ENCODE peak calls at places on chromosomes 3 and 15, in seven cellular contexts. Q is IMR-90, X is A549, Z is HCT116, V is body of pancreas, B is endodermal cell, U is fibroblast of mammary gland. L is an unnamed sample.

GRCh38 chr15:23686466-23687142 is 501 bp downstream of the NDN start:
- DNase-seq in X (no peak), V (no peak), Z (no peak), Q (peak), B (peak), U (peak), L (no peak)

GRCh38 chr15:92011611-92012367 is 158.3 kb downstream of the SLCO3A1 start:
- DNase-seq in Z (no peak), V (no peak), Q (no peak), U (peak), B (peak), X (no peak), L (no peak)

GRCh38 chr3:11434017-11434526 is 161.9 kb downstream of the ATG7 start:
- DNase-seq in V (peak), U (peak), Z (no peak), Q (peak), X (no peak), B (no peak), L (peak)

GRCh38 chr3:102190340-102190723 is 244.5 kb upstream of the ZPLD1 start:
- DNase-seq in B (no peak), V (no peak), Z (no peak), X (no peak), U (no peak), Q (no peak), L (no peak)

GRCh38 chr3:171428321-171428787 is 31.9 kb downstream of the TNIK start:
- DNase-seq in V (no peak), B (peak), U (no peak), Q (no peak), X (no peak), Z (no peak), L (no peak)

GRCh38 chr3:75341324-75342067 is 322.6 kb upstream of the FRG2C start:
- DNase-seq in Q (no peak), X (no peak), Z (no peak), V (no peak), B (peak), U (peak), L (no peak)

GRCh38 chr3:52237006-52237658 is 1.8 kb downstream of the TWF2 start:
- DNase-seq in U (no peak), Z (no peak), Q (no peak), X (no peak), B (peak), V (no peak), L (no peak)

GRCh38 chr3:138670409-138670808 is 61.8 kb downstream of the FAIM start:
- DNase-seq in Q (no peak), Z (no peak), B (no peak), X (no peak), V (no peak), U (no peak), L (no peak)

GRCh38 chr3:159637895-159638542 is 350.6 kb upstream of the IL12A start:
- DNase-seq in B (no peak), Z (peak), Q (peak), V (no peak), U (peak), X (peak), L (no peak)

GRCh38 chr15:89163271-89164055 is 57.9 kb downstream of the RLBP1 start:
- DNase-seq in U (no peak), B (no peak), V (no peak), Q (no peak), Z (no peak), X (no peak), L (no peak)

GRCh38 chr3:172466553-172467130 is 18.4 kb upstream of the GHSR start:
- DNase-seq in B (no peak), Z (no peak), Q (peak), U (peak), X (no peak), V (no peak), L (no peak)

DNA sequence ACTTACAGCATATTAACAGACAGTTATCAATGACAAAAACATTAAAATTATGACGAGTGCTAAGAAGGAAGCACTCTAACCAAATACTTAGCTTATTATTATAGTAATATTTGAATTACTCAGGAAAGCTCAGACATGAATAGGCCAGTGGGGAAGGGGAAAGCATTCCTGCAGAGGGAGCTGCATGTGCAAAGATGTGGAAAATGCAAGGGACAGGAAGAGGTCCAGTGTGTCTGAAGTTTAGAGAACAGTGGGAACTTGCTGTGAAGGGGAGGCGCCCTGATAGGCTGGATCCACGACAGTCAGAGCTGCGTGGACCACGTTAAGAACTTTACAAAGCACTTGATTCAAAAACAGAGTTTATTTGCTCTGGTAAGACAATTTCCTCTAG is 1.2 kb upstream of the SPICE1 start:
- DNase-seq in V (no peak), X (peak), Z (no peak), B (no peak), Q (no peak), U (no peak), L (peak)
- H3K4me3 ChIP-seq in V (no peak), X (peak), Z (peak), B (no peak), Q (no peak), U (no peak), L (peak)

DNA sequence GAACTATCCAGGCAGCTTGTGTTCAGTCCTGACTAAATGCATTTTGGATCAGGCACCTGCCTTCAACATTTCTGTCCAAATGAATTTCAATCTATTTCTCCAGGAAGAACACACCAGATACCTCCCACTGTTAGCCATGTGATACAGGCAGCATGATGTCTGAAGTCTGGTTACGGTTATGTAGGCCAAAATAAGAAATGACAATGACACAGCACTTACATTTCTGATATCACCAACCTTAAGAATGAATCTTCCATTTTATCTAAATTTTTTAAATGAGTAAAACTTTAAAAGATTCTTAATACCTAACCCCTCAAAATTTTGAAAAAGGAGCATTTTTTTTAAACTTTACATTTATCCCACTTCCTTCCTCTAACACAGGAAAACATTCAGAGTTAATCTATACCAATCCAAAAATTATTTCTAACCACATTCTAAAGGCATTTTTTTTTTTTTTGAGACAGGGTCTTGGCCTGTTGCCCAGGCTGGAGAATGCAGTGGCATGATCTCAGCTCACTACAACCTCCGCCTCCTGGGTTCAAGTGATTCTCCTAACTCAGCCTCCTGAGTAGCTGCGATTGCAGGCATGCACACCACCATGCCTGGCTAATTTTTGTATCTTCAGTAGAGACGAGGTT is at the start of gene MAP4:
- DNase-seq in Z (no peak), U (peak), X (peak), Q (peak), V (no peak), B (no peak), L (no peak)
- H3K4me3 ChIP-seq in Z (no peak), U (no peak), X (no peak), Q (no peak), V (no peak), B (no peak), L (no peak)

GRCh38 chr15:58065445-58066041 is at the start of gene ALDH1A2:
- DNase-seq in V (peak), X (no peak), B (peak), U (no peak), Q (no peak), Z (no peak), L (peak)
- H3K4me3 ChIP-seq in V (peak), X (peak), B (peak), U (peak), Q (peak), Z (no peak), L (peak)

DNA sequence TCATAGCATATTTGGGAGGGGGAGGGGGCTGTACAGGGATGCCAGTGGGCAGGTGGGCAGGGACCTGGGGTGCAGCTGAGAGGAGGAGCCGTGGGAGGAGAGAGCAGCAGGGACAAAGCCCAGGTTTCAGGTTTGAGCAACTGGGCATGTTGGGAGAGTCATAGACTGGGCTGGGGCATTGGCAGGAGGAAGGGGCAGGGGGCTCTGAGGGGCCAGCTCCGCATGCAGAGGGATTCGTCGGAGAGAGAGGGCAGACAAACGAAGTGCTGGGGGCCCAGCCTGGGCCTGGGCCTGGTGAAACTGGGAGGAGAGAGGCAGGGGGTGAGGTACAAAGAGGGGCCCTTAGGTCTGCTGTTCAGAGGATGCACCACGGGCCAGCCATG is 25.2 kb downstream of the RASGRF1 start:
- DNase-seq in Q (no peak), V (no peak), Z (no peak), B (no peak), U (no peak), X (no peak), L (no peak)
- H3K4me3 ChIP-seq in Q (no peak), V (no peak), Z (no peak), B (no peak), U (no peak), X (no peak), L (no peak)

GRCh38 chr3:195549931-195550519 is 6.9 kb upstream of the PPP1R2 start:
- DNase-seq in V (no peak), Q (no peak), Z (no peak), B (no peak), X (no peak), U (no peak), L (peak)
- H3K4me3 ChIP-seq in V (no peak), Q (no peak), Z (no peak), B (no peak), X (no peak), U (no peak), L (no peak)

DNA sequence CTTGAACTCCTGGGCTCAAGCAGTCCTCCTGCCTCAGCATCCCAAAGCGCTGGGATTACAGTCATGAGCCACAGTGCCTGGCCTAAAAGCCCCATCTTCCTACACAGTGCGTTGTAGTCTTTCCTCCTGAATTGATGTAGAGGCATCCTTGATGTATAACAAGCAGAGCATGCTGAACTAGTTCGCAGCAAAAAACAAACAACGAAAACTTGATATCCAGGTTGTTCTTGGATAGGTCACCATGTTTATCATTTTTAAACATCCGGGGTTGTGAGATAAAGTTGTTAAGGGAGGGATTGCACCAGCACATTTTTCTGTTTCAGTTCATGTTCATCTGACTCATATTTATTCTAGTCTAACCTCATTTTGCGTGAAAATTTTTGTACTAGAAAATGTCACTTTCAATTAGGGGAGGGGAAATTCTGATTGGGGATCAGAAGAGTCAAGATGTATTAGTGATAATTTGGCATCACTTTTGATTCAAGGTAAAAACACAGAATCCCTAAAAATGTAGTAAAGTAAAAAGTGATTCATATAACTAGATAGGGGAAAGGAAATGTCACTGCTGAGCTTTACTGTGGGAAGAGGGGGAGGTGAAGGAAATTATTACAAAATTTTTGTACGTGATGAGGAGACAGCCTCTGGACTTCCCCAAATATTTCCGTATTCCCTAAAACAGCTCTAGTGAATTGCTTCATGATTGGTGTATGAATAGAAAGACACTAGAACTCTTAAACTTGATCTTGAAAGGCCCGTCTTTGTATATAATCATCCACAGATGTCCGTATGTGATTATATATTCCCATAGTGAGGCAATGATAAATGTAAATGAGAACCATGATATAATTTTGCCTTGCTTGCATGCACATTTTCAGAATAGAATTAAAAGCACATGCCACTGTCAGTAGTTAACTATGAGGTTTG is 22.9 kb downstream of the RAB8B start:
- DNase-seq in X (no peak), Q (peak), V (no peak), B (no peak), U (peak), Z (no peak), L (no peak)
- H3K4me3 ChIP-seq in X (no peak), Q (no peak), V (no peak), B (no peak), U (no peak), Z (no peak), L (no peak)

DNA sequence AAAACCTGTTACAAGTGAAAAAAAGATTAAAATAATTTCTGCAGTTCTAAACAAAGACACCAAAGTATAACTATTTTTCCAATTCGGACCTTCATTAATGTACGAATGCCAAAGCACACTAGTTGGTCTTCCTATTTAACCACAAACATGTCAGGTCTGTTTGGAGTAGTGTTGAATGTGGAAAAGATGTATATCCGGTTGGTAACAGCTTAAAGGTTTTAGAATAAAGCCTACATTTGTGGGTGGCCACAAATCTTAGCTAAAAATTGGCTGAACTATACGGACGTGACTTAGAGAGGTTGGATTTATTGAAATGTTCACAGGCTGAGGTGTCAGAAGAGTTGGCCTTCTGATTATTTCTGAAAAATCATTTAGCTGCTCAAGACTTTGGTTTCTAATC is 78.4 kb downstream of the FSIP1 start:
- DNase-seq in Z (no peak), V (no peak), Q (no peak), U (no peak), X (no peak), B (no peak), L (no peak)
- H3K4me3 ChIP-seq in Z (no peak), V (no peak), Q (no peak), U (no peak), X (no peak), B (no peak), L (no peak)

GRCh38 chr15:86235667-86236066 is 156.0 kb downstream of the AGBL1 start:
- DNase-seq in Z (no peak), Q (no peak), B (no peak), X (no peak), U (no peak), V (no peak), L (no peak)

GRCh38 chr15:86229966-86230365 is 150.3 kb downstream of the AGBL1 start:
- DNase-seq in V (no peak), X (no peak), U (no peak), Z (no peak), Q (no peak), B (no peak), L (no peak)

GRCh38 chr15:86236721-86237121 is 157.1 kb downstream of the AGBL1 start:
- DNase-seq in Q (no peak), U (no peak), Z (no peak), B (peak), V (no peak), X (no peak), L (no peak)

GRCh38 chr15:86229306-86229705 is 149.6 kb downstream of the AGBL1 start:
- DNase-seq in X (no peak), U (no peak), B (no peak), Z (no peak), V (no peak), Q (no peak), L (no peak)

GRCh38 chr15:86231864-86232801 is 152.5 kb downstream of the AGBL1 start:
- DNase-seq in X (peak), Z (no peak), U (peak), B (peak), Q (no peak), V (peak), L (peak)
- H3K4me3 ChIP-seq in X (no peak), Z (no peak), U (no peak), B (no peak), Q (no peak), V (no peak), L (no peak)